ENCODE peak calls at places on chromosomes 4 and X, in nine cellular contexts. One of them, this sample, is unnamed.

GRCh38 chr4:173531085-173531965 is 1.3 kb upstream of the HAND2 start:
- DNase-seq in AG08395: no peak
- DNase-seq in activated gamma-delta T cell treated with Interleukin-2 at 50 U/mL for 16 hours: no peak
- DNase-seq in fibroblast of lung: no peak
- DNase-seq in naive thymus-derived CD4-positive, alpha-beta T cell: no peak
- DNase-seq in NCI-H69: no peak
- DNase-seq in transverse colon: peak
- DNase-seq in stimulated activated naive B cell treated with anti-CD40 and anti-IgM and Interleukin-4, amounts not matched to agents 10 μg/mL and 1 μg/mL and 100 μg/mL, for 72 hours: no peak
- DNase-seq in fibroblast of the conjunctiva: no peak
- DNase-seq in this sample: no peak

GRCh38 chr4:87807402-87807801 is 8.0 kb downstream of the IBSP start:
- DNase-seq in AG08395: no peak
- DNase-seq in activated gamma-delta T cell treated with Interleukin-2 at 50 U/mL for 16 hours: no peak
- DNase-seq in fibroblast of lung: peak
- DNase-seq in naive thymus-derived CD4-positive, alpha-beta T cell: no peak
- DNase-seq in NCI-H69: no peak
- DNase-seq in transverse colon: no peak
- DNase-seq in stimulated activated naive B cell treated with anti-CD40 and anti-IgM and Interleukin-4, amounts not matched to agents 10 μg/mL and 1 μg/mL and 100 μg/mL, for 72 hours: no peak
- DNase-seq in fibroblast of the conjunctiva: no peak
- DNase-seq in this sample: no peak

GRCh38 chr4:87662871-87663270 is 12.8 kb downstream of the DMP1 start:
- DNase-seq in AG08395: no peak
- DNase-seq in activated gamma-delta T cell treated with Interleukin-2 at 50 U/mL for 16 hours: no peak
- DNase-seq in fibroblast of lung: no peak
- DNase-seq in naive thymus-derived CD4-positive, alpha-beta T cell: no peak
- DNase-seq in NCI-H69: no peak
- DNase-seq in transverse colon: no peak
- DNase-seq in stimulated activated naive B cell treated with anti-CD40 and anti-IgM and Interleukin-4, amounts not matched to agents 10 μg/mL and 1 μg/mL and 100 μg/mL, for 72 hours: no peak
- DNase-seq in fibroblast of the conjunctiva: no peak
- DNase-seq in this sample: no peak

GRCh38 chr4:150366487-150366999 is 215.4 kb upstream of the MAB21L2 start:
- DNase-seq in AG08395: no peak
- DNase-seq in activated gamma-delta T cell treated with Interleukin-2 at 50 U/mL for 16 hours: no peak
- DNase-seq in fibroblast of lung: no peak
- DNase-seq in naive thymus-derived CD4-positive, alpha-beta T cell: no peak
- DNase-seq in NCI-H69: peak
- DNase-seq in transverse colon: no peak
- DNase-seq in stimulated activated naive B cell treated with anti-CD40 and anti-IgM and Interleukin-4, amounts not matched to agents 10 μg/mL and 1 μg/mL and 100 μg/mL, for 72 hours: no peak
- DNase-seq in fibroblast of the conjunctiva: no peak
- DNase-seq in this sample: no peak

GRCh38 chrX:14496674-14497073 is 32.7 kb upstream of the GLRA2 start:
- DNase-seq in AG08395: peak
- DNase-seq in activated gamma-delta T cell treated with Interleukin-2 at 50 U/mL for 16 hours: no peak
- DNase-seq in fibroblast of lung: no peak
- DNase-seq in naive thymus-derived CD4-positive, alpha-beta T cell: no peak
- DNase-seq in NCI-H69: no peak
- DNase-seq in transverse colon: no peak
- DNase-seq in stimulated activated naive B cell treated with anti-CD40 and anti-IgM and Interleukin-4, amounts not matched to agents 10 μg/mL and 1 μg/mL and 100 μg/mL, for 72 hours: no peak
- DNase-seq in fibroblast of the conjunctiva: no peak
- DNase-seq in this sample: no peak

GRCh38 chrX:15985937-15986336 is 131.3 kb upstream of the AP1S2 start:
- DNase-seq in AG08395: no peak
- DNase-seq in activated gamma-delta T cell treated with Interleukin-2 at 50 U/mL for 16 hours: no peak
- DNase-seq in fibroblast of lung: peak
- DNase-seq in naive thymus-derived CD4-positive, alpha-beta T cell: no peak
- DNase-seq in NCI-H69: no peak
- DNase-seq in transverse colon: no peak
- DNase-seq in stimulated activated naive B cell treated with anti-CD40 and anti-IgM and Interleukin-4, amounts not matched to agents 10 μg/mL and 1 μg/mL and 100 μg/mL, for 72 hours: peak
- DNase-seq in fibroblast of the conjunctiva: no peak
- DNase-seq in this sample: no peak

GRCh38 chr4:17636341-17636695 is 21.9 kb downstream of the MED28 start:
- DNase-seq in AG08395: no peak
- DNase-seq in activated gamma-delta T cell treated with Interleukin-2 at 50 U/mL for 16 hours: no peak
- DNase-seq in fibroblast of lung: no peak
- DNase-seq in naive thymus-derived CD4-positive, alpha-beta T cell: no peak
- DNase-seq in NCI-H69: no peak
- DNase-seq in transverse colon: no peak
- DNase-seq in stimulated activated naive B cell treated with anti-CD40 and anti-IgM and Interleukin-4, amounts not matched to agents 10 μg/mL and 1 μg/mL and 100 μg/mL, for 72 hours: no peak
- DNase-seq in fibroblast of the conjunctiva: no peak
- DNase-seq in this sample: no peak

GRCh38 chr4:56434599-56435000 is 815 bp downstream of the PPAT start:
- DNase-seq in AG08395: peak
- DNase-seq in activated gamma-delta T cell treated with Interleukin-2 at 50 U/mL for 16 hours: no peak
- DNase-seq in fibroblast of lung: peak
- DNase-seq in naive thymus-derived CD4-positive, alpha-beta T cell: no peak
- DNase-seq in NCI-H69: peak
- DNase-seq in transverse colon: no peak
- DNase-seq in stimulated activated naive B cell treated with anti-CD40 and anti-IgM and Interleukin-4, amounts not matched to agents 10 μg/mL and 1 μg/mL and 100 μg/mL, for 72 hours: no peak
- DNase-seq in fibroblast of the conjunctiva: no peak
- DNase-seq in this sample: no peak

GRCh38 chr4:142367326-142368188 is 478.5 kb downstream of the INPP4B start:
- DNase-seq in AG08395: no peak
- DNase-seq in activated gamma-delta T cell treated with Interleukin-2 at 50 U/mL for 16 hours: no peak
- DNase-seq in fibroblast of lung: no peak
- DNase-seq in naive thymus-derived CD4-positive, alpha-beta T cell: no peak
- DNase-seq in NCI-H69: no peak
- DNase-seq in transverse colon: no peak
- DNase-seq in stimulated activated naive B cell treated with anti-CD40 and anti-IgM and Interleukin-4, amounts not matched to agents 10 μg/mL and 1 μg/mL and 100 μg/mL, for 72 hours: no peak
- DNase-seq in fibroblast of the conjunctiva: no peak
- DNase-seq in this sample: no peak